ENCODE peak calls at places on chromosome 6, in nine cellular contexts. One of them, this sample, is unnamed.

GRCh38 chr6:53623497-53623896 is 42.1 kb downstream of the KLHL31 start:
- DNase-seq in CD8-positive, alpha-beta T cell: no peak
- DNase-seq in MM.1S: no peak
- DNase-seq in progenitor cell of endocrine pancreas: no peak
- DNase-seq in left lung: no peak
- DNase-seq in neural progenitor cell: no peak
- DNase-seq in mammary epithelial cell: peak; percentile 83
- DNase-seq in spleen: no peak
- DNase-seq in HFFc6: no peak
- DNase-seq in this sample: no peak

GRCh38 chr6:106098383-106099234 is 12.5 kb downstream of the PRDM1 start:
- DNase-seq in CD8-positive, alpha-beta T cell: peak; percentile 60
- DNase-seq in MM.1S: peak; percentile 71
- DNase-seq in progenitor cell of endocrine pancreas: no peak
- DNase-seq in left lung: peak; percentile 72
- DNase-seq in neural progenitor cell: peak; percentile 40
- DNase-seq in mammary epithelial cell: peak; percentile 69
- DNase-seq in spleen: peak; percentile 84
- DNase-seq in HFFc6: peak; percentile 34
- DNase-seq in this sample: no peak

GRCh38 chr6:95352064-95352463 is 225.3 kb upstream of the MANEA start:
- DNase-seq in CD8-positive, alpha-beta T cell: no peak
- DNase-seq in MM.1S: no peak
- DNase-seq in progenitor cell of endocrine pancreas: no peak
- DNase-seq in left lung: no peak
- DNase-seq in neural progenitor cell: no peak
- DNase-seq in mammary epithelial cell: no peak
- DNase-seq in spleen: no peak
- DNase-seq in HFFc6: no peak
- DNase-seq in this sample: no peak

GRCh38 chr6:100517633-100518032 is 52.9 kb upstream of the SIM1 start:
- DNase-seq in CD8-positive, alpha-beta T cell: no peak
- DNase-seq in MM.1S: no peak
- DNase-seq in progenitor cell of endocrine pancreas: no peak
- DNase-seq in left lung: no peak
- DNase-seq in neural progenitor cell: no peak
- DNase-seq in mammary epithelial cell: no peak
- DNase-seq in spleen: no peak
- DNase-seq in HFFc6: no peak
- DNase-seq in this sample: no peak

GRCh38 chr6:38656896-38657295 is 17.2 kb upstream of the BTBD9 start:
- DNase-seq in CD8-positive, alpha-beta T cell: no peak
- DNase-seq in MM.1S: no peak
- DNase-seq in progenitor cell of endocrine pancreas: no peak
- DNase-seq in left lung: no peak
- DNase-seq in neural progenitor cell: no peak
- DNase-seq in mammary epithelial cell: no peak
- DNase-seq in spleen: no peak
- DNase-seq in HFFc6: no peak
- DNase-seq in this sample: no peak

GRCh38 chr6:27280540-27281000 is 31.5 kb downstream of the POM121L2 start:
- DNase-seq in CD8-positive, alpha-beta T cell: no peak
- DNase-seq in MM.1S: no peak
- DNase-seq in progenitor cell of endocrine pancreas: no peak
- DNase-seq in left lung: no peak
- DNase-seq in neural progenitor cell: peak; percentile 58
- DNase-seq in mammary epithelial cell: no peak
- DNase-seq in spleen: no peak
- DNase-seq in HFFc6: no peak
- DNase-seq in this sample: no peak

GRCh38 chr6:152295346-152295745 is 341.8 kb downstream of the SYNE1 start:
- DNase-seq in CD8-positive, alpha-beta T cell: no peak
- DNase-seq in MM.1S: no peak
- DNase-seq in progenitor cell of endocrine pancreas: no peak
- DNase-seq in left lung: no peak
- DNase-seq in neural progenitor cell: no peak
- DNase-seq in mammary epithelial cell: peak; percentile 18
- DNase-seq in spleen: no peak
- DNase-seq in HFFc6: peak; percentile 73
- DNase-seq in this sample: no peak

GRCh38 chr6:47075741-47076421 is 33.7 kb upstream of the ADGRF1 start:
- DNase-seq in CD8-positive, alpha-beta T cell: no peak
- DNase-seq in MM.1S: no peak
- DNase-seq in progenitor cell of endocrine pancreas: no peak
- DNase-seq in left lung: no peak
- DNase-seq in neural progenitor cell: no peak
- DNase-seq in mammary epithelial cell: peak; percentile 79
- DNase-seq in spleen: no peak
- DNase-seq in HFFc6: no peak
- DNase-seq in this sample: no peak

GRCh38 chr6:143110996-143111395 is 50.3 kb downstream of the AIG1 start:
- DNase-seq in CD8-positive, alpha-beta T cell: no peak
- DNase-seq in MM.1S: no peak
- DNase-seq in progenitor cell of endocrine pancreas: no peak
- DNase-seq in left lung: no peak
- DNase-seq in neural progenitor cell: no peak
- DNase-seq in mammary epithelial cell: no peak
- DNase-seq in spleen: no peak
- DNase-seq in HFFc6: peak; percentile 10
- DNase-seq in this sample: no peak

GRCh38 chr6:136037246-136037884 is 185.9 kb downstream of the PDE7B start:
- DNase-seq in CD8-positive, alpha-beta T cell: no peak
- DNase-seq in MM.1S: no peak
- DNase-seq in progenitor cell of endocrine pancreas: no peak
- DNase-seq in left lung: peak; percentile 37
- DNase-seq in neural progenitor cell: no peak
- DNase-seq in mammary epithelial cell: peak; percentile 12
- DNase-seq in spleen: no peak
- DNase-seq in HFFc6: no peak
- DNase-seq in this sample: no peak

GRCh38 chr6:220736-221475 is 71.4 kb upstream of the DUSP22 start:
- DNase-seq in CD8-positive, alpha-beta T cell: no peak
- DNase-seq in MM.1S: peak; percentile 31
- DNase-seq in progenitor cell of endocrine pancreas: no peak
- DNase-seq in left lung: no peak
- DNase-seq in neural progenitor cell: no peak
- DNase-seq in mammary epithelial cell: no peak
- DNase-seq in spleen: no peak
- DNase-seq in HFFc6: no peak
- DNase-seq in this sample: no peak

GRCh38 chr6:37059344-37060194 is 54.1 kb downstream of the FGD2 start:
- DNase-seq in CD8-positive, alpha-beta T cell: no peak
- DNase-seq in MM.1S: no peak
- DNase-seq in progenitor cell of endocrine pancreas: no peak
- DNase-seq in left lung: peak; percentile 73
- DNase-seq in neural progenitor cell: peak; percentile 84
- DNase-seq in mammary epithelial cell: peak; percentile 98
- DNase-seq in spleen: peak; percentile 66
- DNase-seq in HFFc6: peak; percentile 96
- DNase-seq in this sample: no peak

GRCh38 chr6:23547851-23548250 is 578.2 kb upstream of the NRSN1 start:
- DNase-seq in CD8-positive, alpha-beta T cell: no peak
- DNase-seq in MM.1S: no peak
- DNase-seq in progenitor cell of endocrine pancreas: no peak
- DNase-seq in left lung: no peak
- DNase-seq in neural progenitor cell: peak; percentile 34
- DNase-seq in mammary epithelial cell: no peak
- DNase-seq in spleen: no peak
- DNase-seq in HFFc6: no peak
- DNase-seq in this sample: no peak
- TF ChIP-seq CTCF in CD8-positive, alpha-beta T cell: no peak
- TF ChIP-seq CTCF in MM.1S: no peak
- TF ChIP-seq CTCF in progenitor cell of endocrine pancreas: peak; percentile 54
- TF ChIP-seq CTCF in left lung: no peak
- TF ChIP-seq CTCF in neural progenitor cell: peak; percentile 47
- TF ChIP-seq CTCF in mammary epithelial cell: no peak
- TF ChIP-seq CTCF in spleen: no peak
- TF ChIP-seq CTCF in HFFc6: no peak
- TF ChIP-seq CTCF in this sample: no peak

DNA sequence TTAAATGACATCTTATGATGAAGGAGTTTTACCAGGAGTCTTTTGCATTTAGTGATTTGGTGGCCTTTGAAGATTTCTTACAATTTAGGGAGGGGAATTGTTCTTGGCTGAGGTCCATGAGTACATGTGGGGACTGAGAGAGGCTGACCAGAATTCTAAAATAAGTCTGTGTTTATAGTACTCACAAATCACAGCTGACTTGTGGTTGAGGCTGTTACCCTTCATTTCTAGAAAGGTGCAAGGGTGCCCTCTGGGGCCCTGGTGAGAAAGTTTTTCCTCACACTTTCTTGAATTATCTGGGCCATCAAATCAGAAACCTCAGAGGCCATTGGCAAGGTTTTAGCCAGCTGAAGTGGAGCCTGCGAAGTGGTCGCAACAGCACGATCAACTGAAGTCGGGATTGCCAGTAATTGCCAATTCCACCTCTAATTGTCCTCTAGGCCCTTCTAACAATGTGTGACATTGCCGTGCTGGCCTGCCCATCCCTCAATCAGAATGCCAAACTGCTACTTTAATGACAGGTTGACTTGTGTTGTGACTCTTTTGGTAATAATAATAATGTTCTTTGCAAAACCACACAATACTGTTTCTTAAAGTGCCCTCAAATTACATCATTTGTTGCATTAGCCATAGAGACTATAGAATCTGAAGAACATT is 221.6 kb downstream of the OGFRL1 start:
- DNase-seq in CD8-positive, alpha-beta T cell: no peak
- DNase-seq in MM.1S: peak; percentile 78
- DNase-seq in progenitor cell of endocrine pancreas: no peak
- DNase-seq in left lung: peak; percentile 40
- DNase-seq in neural progenitor cell: peak; percentile 46
- DNase-seq in mammary epithelial cell: peak; percentile 58
- DNase-seq in spleen: peak; percentile 68
- DNase-seq in HFFc6: peak; percentile 72
- DNase-seq in this sample: no peak
- TF ChIP-seq CTCF in CD8-positive, alpha-beta T cell: no peak
- TF ChIP-seq CTCF in MM.1S: peak; percentile 75
- TF ChIP-seq CTCF in progenitor cell of endocrine pancreas: peak; percentile 48
- TF ChIP-seq CTCF in left lung: peak; percentile 54
- TF ChIP-seq CTCF in neural progenitor cell: peak; percentile 53
- TF ChIP-seq CTCF in mammary epithelial cell: peak; percentile 72
- TF ChIP-seq CTCF in spleen: no peak
- TF ChIP-seq CTCF in HFFc6: peak; percentile 86
- TF ChIP-seq CTCF in this sample: peak; percentile 29

GRCh38 chr6:149860513-149860833 is 3.7 kb downstream of the LRP11 start:
- DNase-seq in CD8-positive, alpha-beta T cell: no peak
- DNase-seq in MM.1S: no peak
- DNase-seq in progenitor cell of endocrine pancreas: no peak
- DNase-seq in left lung: no peak
- DNase-seq in neural progenitor cell: no peak
- DNase-seq in mammary epithelial cell: no peak
- DNase-seq in spleen: no peak
- DNase-seq in HFFc6: no peak
- DNase-seq in this sample: no peak

GRCh38 chr6:149859938-149860337 is 4.2 kb downstream of the LRP11 start:
- DNase-seq in CD8-positive, alpha-beta T cell: no peak
- DNase-seq in MM.1S: no peak
- DNase-seq in progenitor cell of endocrine pancreas: no peak
- DNase-seq in left lung: no peak
- DNase-seq in neural progenitor cell: no peak
- DNase-seq in mammary epithelial cell: no peak
- DNase-seq in spleen: no peak
- DNase-seq in HFFc6: no peak
- DNase-seq in this sample: no peak

GRCh38 chr6:149861603-149862423 is 2.3 kb downstream of the LRP11 start:
- DNase-seq in CD8-positive, alpha-beta T cell: no peak
- DNase-seq in MM.1S: no peak
- DNase-seq in progenitor cell of endocrine pancreas: no peak
- DNase-seq in left lung: no peak
- DNase-seq in neural progenitor cell: no peak
- DNase-seq in mammary epithelial cell: no peak
- DNase-seq in spleen: no peak
- DNase-seq in HFFc6: no peak
- DNase-seq in this sample: no peak

GRCh38 chr6:149859368-149859767 is 4.8 kb downstream of the LRP11 start:
- DNase-seq in CD8-positive, alpha-beta T cell: no peak
- DNase-seq in MM.1S: no peak
- DNase-seq in progenitor cell of endocrine pancreas: no peak
- DNase-seq in left lung: no peak
- DNase-seq in neural progenitor cell: no peak
- DNase-seq in mammary epithelial cell: peak; percentile 47
- DNase-seq in spleen: no peak
- DNase-seq in HFFc6: peak; percentile 92
- DNase-seq in this sample: no peak

GRCh38 chr6:149860834-149861602 is 3.1 kb downstream of the LRP11 start:
- DNase-seq in CD8-positive, alpha-beta T cell: no peak
- DNase-seq in MM.1S: no peak
- DNase-seq in progenitor cell of endocrine pancreas: no peak
- DNase-seq in left lung: no peak
- DNase-seq in neural progenitor cell: peak; percentile 34
- DNase-seq in mammary epithelial cell: no peak
- DNase-seq in spleen: no peak
- DNase-seq in HFFc6: no peak
- DNase-seq in this sample: no peak
- TF ChIP-seq CTCF in CD8-positive, alpha-beta T cell: no peak
- TF ChIP-seq CTCF in MM.1S: no peak
- TF ChIP-seq CTCF in progenitor cell of endocrine pancreas: no peak
- TF ChIP-seq CTCF in left lung: no peak
- TF ChIP-seq CTCF in neural progenitor cell: no peak
- TF ChIP-seq CTCF in mammary epithelial cell: peak; percentile 23
- TF ChIP-seq CTCF in spleen: no peak
- TF ChIP-seq CTCF in HFFc6: no peak
- TF ChIP-seq CTCF in this sample: no peak

GRCh38 chr6:25248100-25248499 is 31.1 kb upstream of the CARMIL1 start:
- DNase-seq in CD8-positive, alpha-beta T cell: no peak
- DNase-seq in MM.1S: no peak
- DNase-seq in progenitor cell of endocrine pancreas: no peak
- DNase-seq in left lung: no peak
- DNase-seq in neural progenitor cell: no peak
- DNase-seq in mammary epithelial cell: peak; percentile 88
- DNase-seq in spleen: no peak
- DNase-seq in HFFc6: peak; percentile 76
- DNase-seq in this sample: no peak
- TF ChIP-seq CTCF in CD8-positive, alpha-beta T cell: no peak
- TF ChIP-seq CTCF in MM.1S: no peak
- TF ChIP-seq CTCF in progenitor cell of endocrine pancreas: no peak
- TF ChIP-seq CTCF in left lung: no peak
- TF ChIP-seq CTCF in neural progenitor cell: no peak
- TF ChIP-seq CTCF in mammary epithelial cell: no peak
- TF ChIP-seq CTCF in spleen: no peak
- TF ChIP-seq CTCF in HFFc6: no peak
- TF ChIP-seq CTCF in this sample: no peak

DNA sequence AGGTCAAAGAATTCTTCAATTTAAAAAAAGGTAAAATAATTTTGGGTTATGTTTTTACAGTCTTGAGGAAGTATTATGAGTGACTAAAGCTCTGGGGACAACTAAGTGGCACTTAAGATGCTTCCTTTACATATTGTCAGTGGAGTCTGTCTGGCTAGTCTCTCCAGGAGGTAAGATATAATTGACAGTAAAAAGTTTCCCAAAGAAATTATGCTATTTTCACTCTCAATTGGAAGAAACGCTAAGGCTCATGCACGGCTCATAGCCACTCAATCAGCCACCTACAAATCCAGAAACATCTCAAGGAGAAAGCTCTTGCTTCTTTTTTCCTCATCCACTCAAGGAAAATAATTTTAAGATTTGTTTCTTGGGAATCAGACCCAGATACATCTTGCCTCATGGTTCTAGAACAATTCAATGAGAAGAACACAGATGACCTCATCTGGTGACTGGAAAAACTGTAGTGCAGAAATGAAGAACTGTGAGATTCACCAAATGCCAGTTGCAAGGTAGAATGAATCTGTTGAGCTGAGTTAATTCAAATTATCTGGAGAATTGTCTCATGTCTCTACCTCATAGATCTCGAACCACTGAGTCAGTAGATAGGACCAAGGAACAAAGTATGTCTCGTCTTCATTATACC is 252.9 kb downstream of the TPBG start:
- DNase-seq in CD8-positive, alpha-beta T cell: no peak
- DNase-seq in MM.1S: no peak
- DNase-seq in progenitor cell of endocrine pancreas: no peak
- DNase-seq in left lung: no peak
- DNase-seq in neural progenitor cell: no peak
- DNase-seq in mammary epithelial cell: no peak
- DNase-seq in spleen: no peak
- DNase-seq in HFFc6: peak; percentile 10
- DNase-seq in this sample: no peak
- TF ChIP-seq CTCF in CD8-positive, alpha-beta T cell: no peak
- TF ChIP-seq CTCF in MM.1S: no peak
- TF ChIP-seq CTCF in progenitor cell of endocrine pancreas: no peak
- TF ChIP-seq CTCF in left lung: no peak
- TF ChIP-seq CTCF in neural progenitor cell: no peak
- TF ChIP-seq CTCF in mammary epithelial cell: peak; percentile 38
- TF ChIP-seq CTCF in spleen: no peak
- TF ChIP-seq CTCF in HFFc6: peak; percentile 25
- TF ChIP-seq CTCF in this sample: no peak

This sample was measured in omental fat pad.